ENCODE peak calls at places on chromosomes 3 and 15, in eight cellular contexts. F, N, P, E, Z, W, X and B are unnamed samples.

GRCh38 chr3:66036586-66037061 is 2.1 kb downstream of the MAGI1 start:
- DNase-seq in N (peak), X (no peak), Z (no peak), E (no peak), P (peak), F (peak), W (no peak), B (no peak)

GRCh38 chr3:187775549-187775948 is 30.3 kb upstream of the BCL6 start:
- DNase-seq in E (no peak), X (no peak), Z (no peak), W (no peak), N (no peak), F (no peak), P (no peak), B (no peak)

GRCh38 chr15:60918234-60918964 is 310.7 kb downstream of the RORA start:
- DNase-seq in X (no peak), E (peak), N (no peak), P (no peak), F (peak), W (no peak), Z (no peak), B (no peak)

GRCh38 chr3:51539291-51539891 is 872 bp downstream of the RAD54L2 start:
- DNase-seq in P (peak), F (peak), X (peak), Z (no peak), E (peak), N (peak), W (peak), B (peak)

GRCh38 chr15:88635343-88635742 is 3.5 kb upstream of the ISG20 start:
- DNase-seq in P (no peak), E (no peak), N (no peak), X (no peak), W (peak), F (no peak), Z (no peak), B (peak)

GRCh38 chr3:100603449-100603848 is 6.0 kb upstream of the ADGRG7 start:
- DNase-seq in E (peak), F (peak), W (peak), Z (peak), N (peak), X (peak), P (peak), B (peak)

GRCh38 chr15:94910166-94910565 is 678.8 kb downstream of the MCTP2 start:
- DNase-seq in X (no peak), P (no peak), W (no peak), Z (no peak), E (no peak), F (no peak), N (no peak), B (no peak)

GRCh38 chr15:66961901-66962300 is 103.5 kb upstream of the SMAD3 start:
- DNase-seq in N (no peak), W (no peak), P (no peak), E (no peak), F (no peak), Z (no peak), X (no peak), B (no peak)

GRCh38 chr3:4063916-4064592 is 239.1 kb upstream of the SETMAR start:
- DNase-seq in F (no peak), N (no peak), E (no peak), X (no peak), Z (no peak), W (no peak), P (no peak), B (no peak)

GRCh38 chr3:140206196-140207040 is 271.4 kb downstream of the CLSTN2 start:
- DNase-seq in W (no peak), P (peak), F (peak), E (peak), N (peak), Z (no peak), X (peak), B (no peak)

GRCh38 chr3:119120480-119120879 is 25.5 kb upstream of the TEX55 start:
- DNase-seq in Z (no peak), E (no peak), W (no peak), N (peak), F (no peak), X (no peak), P (no peak), B (no peak)

GRCh38 chr3:183490653-183491052 is 62.2 kb upstream of the MCF2L2 start:
- DNase-seq in F (peak), E (peak), P (peak), N (peak), X (no peak), Z (no peak), W (no peak), B (peak)

GRCh38 chr15:36362508-36362907 is 216.9 kb upstream of the CDIN1 start:
- DNase-seq in W (no peak), F (no peak), X (no peak), P (peak), Z (no peak), E (no peak), N (no peak), B (no peak)

GRCh38 chr15:93231261-93231939 is 142.4 kb upstream of the RGMA start:
- DNase-seq in P (no peak), N (no peak), Z (no peak), X (no peak), E (no peak), F (no peak), W (no peak), B (no peak)

GRCh38 chr15:93082861-93083260 is 6.2 kb downstream of the RGMA start:
- DNase-seq in E (no peak), Z (no peak), P (no peak), F (no peak), W (no peak), X (no peak), N (no peak), B (no peak)

GRCh38 chr3:183159319-183159718 is 3.2 kb downstream of the LAMP3 start:
- DNase-seq in Z (no peak), E (no peak), W (no peak), F (no peak), P (peak), N (peak), X (no peak), B (no peak)

GRCh38 chr3:68139897-68140296 is 485.5 kb upstream of the SUCLG2 start:
- DNase-seq in F (no peak), E (no peak), X (no peak), W (no peak), Z (no peak), P (no peak), N (no peak), B (no peak)

GRCh38 chr3:86774082-86774691 is 216.8 kb downstream of the VGLL3 start:
- DNase-seq in W (peak), P (peak), E (peak), X (no peak), Z (no peak), F (peak), N (peak), B (peak)

GRCh38 chr3:38136272-38136806 is 588 bp downstream of the ACAA1 start:
- DNase-seq in W (peak), F (no peak), P (peak), Z (no peak), N (peak), X (peak), E (no peak), B (peak)

GRCh38 chr15:86197770-86198169 is 118.1 kb downstream of the AGBL1 start:
- DNase-seq in P (no peak), X (no peak), F (no peak), Z (no peak), N (no peak), W (no peak), E (no peak), B (no peak)

GRCh38 chr15:90153658-90154057 is 47.5 kb upstream of the SEMA4B start:
- DNase-seq in X (no peak), E (no peak), F (no peak), W (no peak), Z (no peak), N (no peak), P (no peak), B (no peak)

GRCh38 chr3:58434990-58435389 is 1.4 kb upstream of the PDHB start:
- DNase-seq in Z (no peak), W (no peak), X (no peak), E (peak), P (peak), F (no peak), N (peak), B (no peak)

GRCh38 chr3:9211155-9211950 is 38.1 kb downstream of the SRGAP3 start:
- DNase-seq in F (no peak), E (peak), P (peak), X (peak), W (no peak), Z (no peak), N (no peak), B (no peak)

GRCh38 chr3:35944915-35945710 is 305.8 kb downstream of the ARPP21 start:
- DNase-seq in P (peak), X (no peak), Z (no peak), W (no peak), N (no peak), E (peak), F (peak), B (no peak)

GRCh38 chr3:108062051-108062450 is 28.8 kb downstream of the CD47 start:
- DNase-seq in X (no peak), P (no peak), E (no peak), W (peak), N (no peak), F (no peak), Z (no peak), B (no peak)

GRCh38 chr3:197525706-197526105 is 30.1 kb downstream of the BDH1 start:
- DNase-seq in W (no peak), E (peak), F (no peak), X (no peak), Z (no peak), N (no peak), P (peak), B (no peak)

GRCh38 chr3:150268426-150269321 is 139.4 kb upstream of the TSC22D2 start:
- DNase-seq in F (peak), W (no peak), P (no peak), E (peak), N (no peak), Z (no peak), X (no peak), B (no peak)

GRCh38 chr15:62734706-62735105 is 307.8 kb upstream of the TPM1 start:
- DNase-seq in Z (no peak), F (no peak), N (peak), W (no peak), P (no peak), X (no peak), E (no peak), B (no peak)

GRCh38 chr3:62415312-62415791 is 42.0 kb upstream of the FEZF2 start:
- DNase-seq in P (no peak), F (no peak), W (no peak), E (no peak), Z (no peak), N (peak), X (no peak), B (no peak)

GRCh38 chr15:68701886-68702285 is 118.8 kb downstream of the ANP32A start:
- DNase-seq in F (no peak), W (no peak), N (no peak), P (no peak), E (no peak), Z (no peak), X (no peak), B (no peak)

GRCh38 chr15:82044373-82045178 is 1.2 kb downstream of the MEX3B start:
- DNase-seq in P (peak), X (peak), N (peak), E (no peak), Z (no peak), W (no peak), F (peak), B (no peak)

GRCh38 chr3:126311338-126311978 is 45.8 kb downstream of the KLF15 start:
- DNase-seq in E (no peak), W (no peak), X (no peak), Z (no peak), P (no peak), N (no peak), F (no peak), B (no peak)

GRCh38 chr3:130677310-130677709 is 69.3 kb downstream of the PIK3R4 start:
- DNase-seq in Z (no peak), P (no peak), X (no peak), W (no peak), E (no peak), N (no peak), F (no peak), B (no peak)

DNA sequence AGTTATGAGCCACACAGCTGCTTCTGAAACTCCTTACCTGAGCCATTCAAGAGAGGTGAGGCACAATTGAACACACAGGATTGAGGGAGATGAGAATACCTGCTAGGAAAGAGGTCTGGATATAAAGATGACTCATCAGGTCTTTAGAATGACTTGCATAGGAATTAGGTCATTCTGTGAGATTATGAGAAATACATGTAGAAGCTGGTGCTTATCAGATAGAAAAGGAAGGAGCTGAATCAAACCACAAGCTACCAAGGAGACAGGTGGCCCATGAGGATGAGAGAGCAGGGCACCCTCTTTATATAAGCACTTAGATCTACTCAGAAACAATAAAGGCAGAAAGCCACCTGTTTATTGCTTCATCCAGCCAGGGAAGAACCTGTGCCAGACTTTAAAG is 75.1 kb downstream of the PIK3R4 start:
- DNase-seq in P (no peak), N (no peak), E (peak), X (no peak), F (no peak), Z (no peak), W (no peak), B (no peak)
- TF ChIP-seq EZH2phosphoT487 in P (no peak), N (no peak), E (no peak), X (no peak), F (no peak), Z (no peak), W (no peak), B (no peak)

GRCh38 chr3:192409838-192410683 is 317.3 kb downstream of the FGF12 start:
- DNase-seq in Z (no peak), X (no peak), N (peak), F (peak), E (no peak), P (peak), W (no peak), B (peak)
- TF ChIP-seq EZH2phosphoT487 in Z (no peak), X (no peak), N (no peak), F (no peak), E (no peak), P (no peak), W (no peak), B (no peak)

DNA sequence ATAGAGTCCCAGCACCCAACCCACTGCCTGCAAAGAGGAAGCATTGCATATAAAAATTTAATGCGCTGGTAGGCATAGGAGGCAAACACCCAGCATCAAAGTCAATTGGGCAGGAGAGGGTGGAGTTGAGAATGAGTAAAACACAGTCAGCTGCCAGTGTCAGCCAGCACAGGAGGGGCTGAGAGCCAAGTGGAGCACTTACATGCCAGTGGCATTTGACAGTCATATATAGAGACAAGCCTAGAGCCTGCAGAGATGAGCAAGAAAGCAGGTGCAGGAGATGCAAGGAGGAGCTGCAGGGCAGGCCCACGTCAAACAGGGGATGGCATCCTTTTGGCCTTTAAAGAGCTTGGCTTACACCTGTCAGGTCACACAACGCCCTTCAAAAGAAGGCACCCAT is 27.6 kb upstream of the ZFAND6 start:
- DNase-seq in E (peak), W (no peak), X (no peak), P (peak), Z (no peak), N (no peak), F (no peak), B (peak)
- TF ChIP-seq EZH2phosphoT487 in E (no peak), W (no peak), X (no peak), P (no peak), Z (no peak), N (no peak), F (no peak), B (no peak)

DNA sequence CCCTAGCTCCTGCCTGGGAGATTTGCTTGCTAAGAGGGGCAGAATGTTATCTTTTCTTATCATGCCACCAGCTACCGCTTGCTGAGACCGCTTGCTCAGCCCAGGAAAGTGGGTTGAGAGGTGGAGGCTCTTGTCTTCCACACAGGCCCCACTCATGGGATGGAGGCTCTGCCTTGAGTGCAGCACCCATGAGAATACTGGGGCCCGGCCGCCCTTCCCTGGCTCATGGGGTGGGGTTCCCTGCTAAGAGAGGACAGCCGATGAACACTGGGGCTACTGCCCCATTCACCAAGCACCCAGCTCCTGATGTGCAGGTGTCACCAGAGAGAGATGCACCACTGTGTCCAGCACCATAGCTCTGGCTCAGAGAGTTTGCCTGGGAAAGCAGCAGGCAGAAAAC is 55.2 kb downstream of the HMCES start:
- DNase-seq in X (no peak), Z (no peak), N (no peak), F (no peak), E (no peak), W (no peak), P (no peak), B (no peak)
- TF ChIP-seq EZH2phosphoT487 in X (no peak), Z (no peak), N (no peak), F (no peak), E (no peak), W (no peak), P (no peak), B (no peak)

GRCh38 chr15:52133510-52134220 is 21.1 kb upstream of the BCL2L10 start:
- DNase-seq in E (no peak), P (no peak), N (no peak), X (no peak), W (no peak), Z (no peak), F (no peak), B (no peak)
- TF ChIP-seq EZH2phosphoT487 in E (no peak), P (no peak), N (no peak), X (no peak), W (no peak), Z (no peak), F (no peak), B (no peak)